ENCODE peak calls at places on chromosomes 16 and 17, in four cellular contexts. One of them, this sample, is unnamed.

GRCh38 chr17:19904924-19905323 is 37.2 kb upstream of the ULK2 start:
- DNase-seq in endodermal cell: no peak
- DNase-seq in body of pancreas: no peak
- DNase-seq in A549: no peak
- DNase-seq in this sample: peak

GRCh38 chr17:6534846-6535514 is 21.4 kb downstream of the PITPNM3 start:
- DNase-seq in endodermal cell: peak
- DNase-seq in body of pancreas: no peak
- DNase-seq in A549: no peak
- DNase-seq in this sample: no peak

GRCh38 chr16:4241601-4242270 is at the start of gene SRL:
- DNase-seq in endodermal cell: no peak
- DNase-seq in body of pancreas: no peak
- DNase-seq in A549: no peak
- DNase-seq in this sample: no peak

GRCh38 chr17:64103751-64104364 is 26.1 kb downstream of the ERN1 start:
- DNase-seq in endodermal cell: peak
- DNase-seq in body of pancreas: no peak
- DNase-seq in A549: no peak
- DNase-seq in this sample: no peak

GRCh38 chr17:33469911-33470310 is 176.8 kb upstream of the ASIC2 start:
- DNase-seq in endodermal cell: no peak
- DNase-seq in body of pancreas: no peak
- DNase-seq in A549: peak
- DNase-seq in this sample: peak

GRCh38 chr16:84685210-84685609 is 14.6 kb upstream of the USP10 start:
- DNase-seq in endodermal cell: no peak
- DNase-seq in body of pancreas: no peak
- DNase-seq in A549: no peak
- DNase-seq in this sample: no peak

GRCh38 chr17:79837888-79838540 is 1.2 kb downstream of the CBX4 start:
- DNase-seq in endodermal cell: peak
- DNase-seq in body of pancreas: peak
- DNase-seq in A549: no peak
- DNase-seq in this sample: peak

GRCh38 chr16:87607223-87607622 is 4.9 kb downstream of the JPH3 start:
- DNase-seq in endodermal cell: no peak
- DNase-seq in body of pancreas: no peak
- DNase-seq in A549: no peak
- DNase-seq in this sample: no peak

GRCh38 chr17:6688944-6689343 is 24.2 kb downstream of the SLC13A5 start:
- DNase-seq in endodermal cell: no peak
- DNase-seq in body of pancreas: no peak
- DNase-seq in A549: no peak
- DNase-seq in this sample: no peak

GRCh38 chr17:33962857-33963655 is 292.0 kb upstream of the CCL2 start:
- DNase-seq in endodermal cell: no peak
- DNase-seq in body of pancreas: no peak
- DNase-seq in A549: no peak
- DNase-seq in this sample: no peak

GRCh38 chr17:10754861-10755591 is 25.2 kb upstream of the TMEM220 start:
- DNase-seq in endodermal cell: peak
- DNase-seq in body of pancreas: no peak
- DNase-seq in A549: no peak
- DNase-seq in this sample: no peak

GRCh38 chr16:30430428-30430970 is 669 bp upstream of the DCTPP1 start:
- DNase-seq in endodermal cell: no peak
- DNase-seq in body of pancreas: no peak
- DNase-seq in A549: no peak
- DNase-seq in this sample: no peak

GRCh38 chr16:69925311-69925710 is 25.8 kb upstream of the CLEC18A start:
- DNase-seq in endodermal cell: no peak
- DNase-seq in body of pancreas: no peak
- DNase-seq in A549: no peak
- DNase-seq in this sample: no peak

GRCh38 chr16:75097941-75098897 is 18.4 kb downstream of the LDHD start:
- DNase-seq in endodermal cell: peak
- DNase-seq in body of pancreas: no peak
- DNase-seq in A549: no peak
- DNase-seq in this sample: no peak

GRCh38 chr17:75652934-75653549 is 13.9 kb downstream of the RECQL5 start:
- DNase-seq in endodermal cell: peak
- DNase-seq in body of pancreas: peak
- DNase-seq in A549: peak
- DNase-seq in this sample: no peak

GRCh38 chr16:81261049-81261648 is 22.7 kb downstream of the BCO1 start:
- DNase-seq in endodermal cell: peak
- DNase-seq in body of pancreas: no peak
- DNase-seq in A549: peak
- DNase-seq in this sample: no peak

GRCh38 chr16:88653101-88653500 is 2.2 kb upstream of the CYBA start:
- DNase-seq in endodermal cell: no peak
- DNase-seq in body of pancreas: no peak
- DNase-seq in A549: no peak
- DNase-seq in this sample: no peak

GRCh38 chr16:66402166-66402565 is 24.9 kb upstream of the BEAN1 start:
- DNase-seq in endodermal cell: no peak
- DNase-seq in body of pancreas: no peak
- DNase-seq in A549: no peak
- DNase-seq in this sample: no peak

GRCh38 chr16:66403531-66404145 is 23.5 kb upstream of the BEAN1 start:
- DNase-seq in endodermal cell: peak
- DNase-seq in body of pancreas: no peak
- DNase-seq in A549: no peak
- DNase-seq in this sample: no peak

GRCh38 chr16:66406534-66407368 is 20.3 kb upstream of the BEAN1 start:
- DNase-seq in endodermal cell: peak
- DNase-seq in body of pancreas: peak
- DNase-seq in A549: peak
- DNase-seq in this sample: peak

GRCh38 chr16:66402591-66403230 is 24.4 kb upstream of the BEAN1 start:
- DNase-seq in endodermal cell: peak
- DNase-seq in body of pancreas: no peak
- DNase-seq in A549: no peak
- DNase-seq in this sample: no peak

DNA sequence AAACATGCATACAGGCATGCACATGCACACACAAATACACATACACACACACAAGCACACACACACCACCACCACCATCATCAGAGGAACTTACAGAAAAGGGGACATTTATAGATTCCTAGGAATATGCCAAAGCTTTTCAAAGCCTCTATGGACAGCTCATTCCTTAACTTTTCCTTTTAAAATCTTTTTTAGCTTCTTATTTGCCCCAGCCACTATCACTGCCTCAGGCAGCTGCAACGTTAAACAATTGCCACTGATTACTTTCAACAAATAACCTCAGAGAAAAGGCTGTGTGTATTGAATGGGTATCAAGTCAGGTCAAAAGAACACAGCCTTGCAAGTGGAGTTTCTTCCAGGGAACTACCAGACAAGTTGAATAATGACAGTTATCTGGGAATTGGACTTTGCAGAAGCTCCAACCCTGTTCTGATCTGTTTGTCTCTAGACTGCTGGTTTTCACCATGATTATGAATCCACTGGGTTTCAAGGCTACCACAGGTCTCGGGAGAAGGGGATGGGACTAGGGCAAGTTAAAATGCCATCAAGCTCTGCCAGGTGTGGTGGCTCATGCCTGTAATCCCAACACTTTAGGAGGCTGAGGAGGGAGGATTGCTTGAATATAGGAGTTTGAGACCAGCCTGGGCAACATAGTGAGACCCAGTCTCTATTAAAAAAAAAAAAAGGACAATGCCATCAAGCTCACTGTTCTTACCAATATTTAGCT is 21.9 kb upstream of the BEAN1 start:
- DNase-seq in endodermal cell: no peak
- DNase-seq in body of pancreas: no peak
- DNase-seq in A549: no peak
- DNase-seq in this sample: no peak
- H3K27ac ChIP-seq in endodermal cell: no peak
- H3K27ac ChIP-seq in body of pancreas: no peak
- H3K27ac ChIP-seq in A549: no peak
- H3K27ac ChIP-seq in this sample: no peak

DNA sequence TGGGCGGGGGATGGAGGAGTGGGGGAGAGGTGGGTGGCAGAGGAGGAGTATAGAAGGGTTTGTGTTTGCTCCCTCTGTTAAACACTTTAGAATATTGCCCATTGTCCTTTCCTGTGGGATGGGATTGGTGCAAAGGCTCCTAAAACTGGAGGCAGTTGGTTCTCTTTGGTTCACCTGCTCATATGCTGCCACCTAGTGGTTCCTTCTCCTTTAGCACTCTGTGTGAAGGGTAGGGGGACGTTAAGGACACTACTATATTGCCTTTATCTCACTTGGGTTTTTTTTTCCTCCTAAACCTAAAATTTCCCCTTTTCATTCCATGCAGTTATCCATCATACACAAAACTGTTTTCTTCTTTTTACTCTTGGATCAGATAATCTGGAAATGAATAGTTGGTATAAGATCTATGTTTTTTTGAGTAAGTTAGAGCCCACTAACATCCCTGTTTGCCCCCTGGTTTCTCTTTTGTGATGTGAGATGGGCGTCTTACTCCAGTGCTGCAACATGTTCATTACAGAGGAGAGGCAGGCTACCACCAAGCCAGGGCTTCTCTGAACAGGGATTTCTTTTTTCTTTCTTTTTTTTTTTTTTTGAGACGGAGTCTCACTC is 23.8 kb downstream of the SNX11 start:
- DNase-seq in endodermal cell: peak
- DNase-seq in body of pancreas: peak
- DNase-seq in A549: peak
- DNase-seq in this sample: peak
- H3K27ac ChIP-seq in endodermal cell: no peak
- H3K27ac ChIP-seq in body of pancreas: no peak
- H3K27ac ChIP-seq in A549: no peak
- H3K27ac ChIP-seq in this sample: no peak

GRCh38 chr17:68840073-68840472 is 115.1 kb downstream of the ABCA8 start:
- DNase-seq in endodermal cell: no peak
- DNase-seq in body of pancreas: no peak
- DNase-seq in A549: no peak
- DNase-seq in this sample: no peak
- H3K27ac ChIP-seq in endodermal cell: no peak
- H3K27ac ChIP-seq in body of pancreas: no peak
- H3K27ac ChIP-seq in A549: no peak
- H3K27ac ChIP-seq in this sample: no peak

DNA sequence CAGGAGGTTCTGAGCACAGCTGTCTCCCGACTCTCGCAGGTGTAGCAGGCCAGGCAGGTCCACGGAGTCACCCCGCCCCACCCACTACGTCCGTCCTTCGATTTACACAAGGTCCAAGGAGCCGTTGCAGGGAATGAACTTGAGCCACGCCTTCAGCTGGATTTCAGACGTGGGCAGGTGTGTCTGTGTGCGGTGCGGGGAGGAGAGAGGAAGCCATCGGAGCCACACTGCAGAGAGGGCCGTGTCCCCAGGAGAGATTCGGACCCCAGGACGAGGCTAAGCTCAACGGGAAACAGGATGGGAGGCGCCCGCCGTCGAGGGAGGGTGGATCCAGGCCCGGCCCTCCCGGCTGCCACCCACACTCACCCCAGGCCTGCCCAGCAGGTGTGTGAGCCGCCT is 50.3 kb downstream of the RPH3AL start:
- DNase-seq in endodermal cell: no peak
- DNase-seq in body of pancreas: no peak
- DNase-seq in A549: no peak
- DNase-seq in this sample: peak
- H3K27ac ChIP-seq in endodermal cell: peak
- H3K27ac ChIP-seq in body of pancreas: peak
- H3K27ac ChIP-seq in A549: no peak
- H3K27ac ChIP-seq in this sample: peak

DNA sequence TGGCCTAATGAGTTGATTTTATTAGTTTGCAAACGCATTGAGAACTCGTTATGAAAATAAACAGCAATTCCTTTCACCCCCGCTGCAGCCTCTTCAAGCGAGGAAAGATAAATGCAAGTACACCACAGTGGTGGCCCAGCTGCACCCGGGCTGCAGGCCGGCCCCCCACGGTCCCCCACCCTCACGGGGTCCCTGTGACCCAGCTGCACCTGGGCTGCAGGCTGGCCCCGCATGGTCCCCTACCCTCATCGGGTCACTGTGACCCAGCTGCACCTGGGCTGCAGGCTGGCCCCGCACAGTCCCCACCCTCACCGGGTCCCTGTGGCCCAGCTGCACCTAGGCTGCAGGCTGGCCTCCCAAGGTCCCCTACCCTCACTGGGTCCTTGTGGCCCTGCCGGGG is 32.2 kb downstream of the SDK2 start:
- DNase-seq in endodermal cell: no peak
- DNase-seq in body of pancreas: no peak
- DNase-seq in A549: no peak
- DNase-seq in this sample: no peak
- H3K27ac ChIP-seq in endodermal cell: peak
- H3K27ac ChIP-seq in body of pancreas: no peak
- H3K27ac ChIP-seq in A549: no peak
- H3K27ac ChIP-seq in this sample: no peak

DNA sequence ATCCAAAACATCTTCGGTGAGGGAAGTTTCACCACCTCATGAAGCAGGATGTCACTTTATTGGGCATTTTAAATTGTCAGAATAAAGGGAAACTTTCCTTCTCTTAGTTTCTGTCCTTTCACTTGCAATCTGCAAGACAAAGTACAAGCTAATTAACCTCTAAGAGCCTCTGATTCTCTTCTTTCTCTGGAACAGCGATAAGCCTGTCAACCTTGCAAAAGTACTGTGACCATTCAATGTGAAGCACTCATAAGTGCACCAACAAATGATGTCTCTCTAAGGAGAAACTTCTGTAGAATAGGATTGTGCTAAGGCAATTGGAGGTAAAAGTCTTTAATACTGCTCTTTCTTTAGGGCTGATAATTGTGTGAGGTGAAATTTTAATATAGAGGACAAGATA is 1622.3 kb downstream of the CDH8 start:
- DNase-seq in endodermal cell: no peak
- DNase-seq in body of pancreas: no peak
- DNase-seq in A549: no peak
- DNase-seq in this sample: no peak
- H3K27ac ChIP-seq in endodermal cell: no peak
- H3K27ac ChIP-seq in body of pancreas: no peak
- H3K27ac ChIP-seq in A549: no peak
- H3K27ac ChIP-seq in this sample: no peak